ENCODE peak calls at places on chromosomes 16 and 17, in four cellular contexts. R is ovary, I is cardiac fibroblast, O is B cell. L is an unnamed sample.

GRCh38 chr16:31376705-31377104 is 16.4 kb upstream of the ITGAD start:
- DNase-seq in R (no peak), I (no peak), O (no peak), L (no peak)

GRCh38 chr16:66440970-66441369 is 13.9 kb downstream of the BEAN1 start:
- DNase-seq in R (no peak), I (no peak), O (no peak), L (no peak)

GRCh38 chr17:49576121-49576905 is 642 bp downstream of the NXPH3 start:
- DNase-seq in R (peak; percentile 78), I (peak; percentile 38), O (no peak), L (no peak)

GRCh38 chr17:850828-851759 is 68.9 kb downstream of the MRM3 start:
- DNase-seq in R (peak; percentile 63), I (peak; percentile 37), O (no peak), L (no peak)

GRCh38 chr17:53588317-53588716 is 234.4 kb upstream of the KIF2B start:
- DNase-seq in R (no peak), I (no peak), O (no peak), L (no peak)

GRCh38 chr17:50275279-50275678 is 1.0 kb downstream of the TMEM92 start:
- DNase-seq in R (no peak), I (no peak), O (no peak), L (no peak)

GRCh38 chr16:56226840-56227525 is 35.7 kb downstream of the GNAO1 start:
- DNase-seq in R (no peak), I (no peak), O (peak; percentile 7), L (no peak)

GRCh38 chr16:46887524-46887854 is 3.3 kb downstream of the GPT2 start:
- DNase-seq in R (no peak), I (no peak), O (no peak), L (no peak)

GRCh38 chr17:70172921-70173320 is 3.6 kb downstream of the KCNJ2 start:
- DNase-seq in R (no peak), I (peak; percentile 54), O (no peak), L (no peak)

GRCh38 chr17:19020016-19020415 is 15.5 kb upstream of the FAM83G start:
- DNase-seq in R (no peak), I (no peak), O (no peak), L (no peak)

GRCh38 chr16:17397499-17397891 is 73.3 kb downstream of the XYLT1 start:
- DNase-seq in R (no peak), I (peak; percentile 69), O (no peak), L (no peak)

GRCh38 chr16:74123826-74124225 is 172.8 kb upstream of the PSMD7 start:
- DNase-seq in R (no peak), I (no peak), O (no peak), L (no peak)

GRCh38 chr16:65125871-65126270 is 4.0 kb upstream of the CDH11 start:
- DNase-seq in R (no peak), I (no peak), O (no peak), L (no peak)

GRCh38 chr17:81440511-81441244 is 45.4 kb downstream of the BAHCC1 start:
- DNase-seq in R (no peak), I (no peak), O (no peak), L (no peak)

GRCh38 chr16:85082553-85083050 is 29.7 kb downstream of the CIBAR2 start:
- DNase-seq in R (no peak), I (no peak), O (peak; percentile 20), L (no peak)

GRCh38 chr16:85079785-85080602 is 32.3 kb downstream of the CIBAR2 start:
- DNase-seq in R (no peak), I (no peak), O (no peak), L (no peak)

GRCh38 chr16:85080923-85081498 is 31.3 kb downstream of the CIBAR2 start:
- DNase-seq in R (no peak), I (no peak), O (no peak), L (no peak)

GRCh38 chr16:85083051-85083639 is 29.1 kb downstream of the CIBAR2 start:
- DNase-seq in R (no peak), I (no peak), O (no peak), L (no peak)

GRCh38 chr16:85081765-85082164 is 30.5 kb downstream of the CIBAR2 start:
- DNase-seq in R (no peak), I (no peak), O (no peak), L (no peak)
- TF ChIP-seq CTCF in R (no peak), I (no peak), O (no peak), L (no peak)

GRCh38 chr16:78163772-78164391 is 64.4 kb downstream of the WWOX start:
- DNase-seq in R (no peak), I (peak; percentile 64), O (no peak), L (no peak)
- TF ChIP-seq CTCF in R (no peak), I (no peak), O (no peak), L (no peak)

GRCh38 chr17:83074696-83075223 is 4.6 kb upstream of the METRNL start:
- DNase-seq in R (no peak), I (no peak), O (no peak), L (no peak)

GRCh38 chr17:83075270-83075880 is 4.0 kb upstream of the METRNL start:
- DNase-seq in R (no peak), I (no peak), O (no peak), L (no peak)

GRCh38 chr17:83078378-83079339 is 750 bp upstream of the METRNL start:
- DNase-seq in R (peak; percentile 69), I (no peak), O (peak; percentile 51), L (peak; percentile 31)

GRCh38 chr17:83077411-83077810 is 2.0 kb upstream of the METRNL start:
- DNase-seq in R (no peak), I (no peak), O (no peak), L (no peak)

GRCh38 chr17:83076930-83077329 is 2.5 kb upstream of the METRNL start:
- DNase-seq in R (no peak), I (no peak), O (no peak), L (no peak)
- TF ChIP-seq CTCF in R (no peak), I (peak; percentile 8), O (no peak), L (no peak)

DNA sequence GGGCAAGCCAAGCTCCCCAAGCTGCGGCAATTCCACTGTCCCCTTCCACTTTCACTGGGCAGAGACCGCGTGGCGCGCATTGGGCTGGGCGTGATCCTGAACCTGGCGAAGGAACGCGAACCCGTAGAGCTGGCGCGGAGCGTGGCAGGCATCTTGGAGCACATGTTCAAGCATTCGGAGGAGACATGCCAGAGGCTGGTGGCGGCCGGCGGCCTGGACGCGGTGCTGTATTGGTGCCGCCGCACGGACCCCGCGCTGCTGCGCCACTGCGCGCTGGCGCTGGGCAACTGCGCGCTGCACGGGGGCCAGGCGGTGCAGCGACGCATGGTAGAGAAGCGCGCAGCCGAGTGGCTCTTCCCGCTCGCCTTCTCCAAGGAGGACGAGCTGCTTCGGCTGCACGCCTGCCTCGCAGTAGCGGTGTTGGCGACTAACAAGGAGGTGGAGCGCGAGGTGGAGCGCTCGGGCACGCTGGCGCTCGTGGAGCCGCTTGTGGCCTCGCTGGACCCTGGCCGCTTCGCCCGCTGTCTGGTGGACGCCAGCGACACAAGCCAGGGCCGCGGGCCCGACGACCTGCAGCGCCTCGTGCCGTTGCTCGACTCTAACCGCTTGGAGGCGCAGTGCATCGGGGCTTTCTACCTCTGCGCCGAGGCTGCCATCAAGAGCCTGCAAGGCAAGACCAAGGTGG is 9.8 kb downstream of the SARM1 start:
- DNase-seq in R (peak; percentile 28), I (no peak), O (no peak), L (no peak)
- TF ChIP-seq CTCF in R (no peak), I (no peak), O (no peak), L (no peak)

DNA sequence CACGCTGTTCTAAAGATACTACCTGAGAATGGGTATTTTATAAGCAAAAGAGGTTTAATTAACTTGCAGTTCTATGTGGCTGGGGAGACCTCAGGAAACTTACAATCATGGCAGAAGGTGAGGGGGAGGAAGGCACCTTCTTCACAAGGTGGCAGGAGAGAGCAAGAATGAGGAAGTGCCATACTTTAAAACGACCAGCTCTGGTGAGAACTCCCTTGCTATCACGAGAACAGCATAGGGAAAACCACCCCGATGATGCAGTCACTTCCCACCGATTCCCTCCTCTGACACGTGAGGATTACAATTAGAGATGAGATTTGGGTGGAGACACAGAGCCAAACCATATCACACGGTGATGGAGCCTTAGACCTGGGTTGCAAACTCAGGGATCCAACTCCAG is 317.5 kb upstream of the EEF2KMT start:
- DNase-seq in R (no peak), I (no peak), O (no peak), L (no peak)
- TF ChIP-seq CTCF in R (no peak), I (no peak), O (no peak), L (no peak)

DNA sequence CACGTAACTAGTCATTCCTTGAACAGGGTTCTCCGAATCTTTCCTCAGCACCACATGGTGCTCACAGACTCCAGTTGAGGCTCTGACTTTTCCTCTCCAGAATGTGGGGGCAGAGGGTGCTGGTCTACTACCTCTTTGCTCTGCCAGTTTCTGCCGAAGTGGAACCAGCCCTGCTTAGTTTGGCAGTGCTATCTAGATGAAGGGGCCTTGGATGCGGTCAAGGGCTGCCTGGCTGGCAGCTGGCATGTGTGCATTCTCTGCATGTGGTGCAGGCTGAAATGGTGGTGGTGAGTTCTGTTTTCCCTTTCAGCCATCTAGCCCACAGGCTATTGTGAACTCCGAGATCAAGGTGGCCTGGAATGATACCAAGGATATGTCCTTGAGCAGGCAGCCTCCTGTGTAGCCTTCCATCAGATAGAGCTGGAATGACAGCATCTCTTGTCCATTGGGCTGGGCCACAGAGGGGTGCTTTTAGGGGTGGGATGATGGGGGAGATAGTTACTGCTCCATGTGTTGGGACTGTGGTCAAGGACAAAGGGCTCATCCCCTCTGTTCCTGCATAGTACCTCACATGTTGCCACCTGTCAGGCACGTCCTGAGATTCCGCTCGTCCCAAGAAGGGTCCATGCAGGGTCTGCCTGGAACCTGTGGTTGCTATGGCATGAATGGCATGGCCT is 2.0 kb downstream of the DYNLL2 start:
- DNase-seq in R (no peak), I (no peak), O (no peak), L (no peak)
- TF ChIP-seq CTCF in R (no peak), I (no peak), O (no peak), L (no peak)

L was measured in natural killer cell.